ENCODE peak calls at places on chromosomes 1 and 21, in six cellular contexts. G, B, J, I, Y and X are unnamed samples.

GRCh38 chr1:2236695-2237677 is 8.9 kb downstream of the SKI start:
- DNase-seq in G (no peak), B (no peak), J (no peak), I (no peak), Y (no peak), X (no peak)

GRCh38 chr21:42193721-42194120 is 25.2 kb upstream of the ABCG1 start:
- DNase-seq in G (no peak), B (no peak), J (no peak), I (no peak), Y (no peak), X (no peak)

GRCh38 chr1:22601610-22602009 is 34.8 kb upstream of the C1QA start:
- DNase-seq in G (no peak), B (no peak), J (no peak), I (no peak), Y (no peak), X (no peak)

GRCh38 chr1:66788231-66788939 is 12.7 kb downstream of the INSL5 start:
- DNase-seq in G (no peak), B (no peak), J (no peak), I (no peak), Y (no peak), X (no peak)

GRCh38 chr1:236887081-236887480 is 92.0 kb downstream of the MTR start:
- DNase-seq in G (no peak), B (no peak), J (no peak), I (no peak), Y (no peak), X (no peak)

GRCh38 chr1:1788646-1789431 is 10.6 kb upstream of the NADK start:
- DNase-seq in G (peak; percentile 41), B (no peak), J (peak; percentile 64), I (no peak), Y (peak; percentile 33), X (no peak)

GRCh38 chr1:35361638-35362037 is 93.1 kb downstream of the ZMYM4 start:
- DNase-seq in G (no peak), B (no peak), J (no peak), I (no peak), Y (no peak), X (no peak)

GRCh38 chr1:117077267-117077666 is 17.1 kb downstream of the TTF2 start:
- DNase-seq in G (no peak), B (no peak), J (no peak), I (no peak), Y (no peak), X (no peak)

GRCh38 chr1:112532074-112532473 is 23.3 kb downstream of the WNT2B start:
- DNase-seq in G (no peak), B (no peak), J (no peak), I (no peak), Y (no peak), X (no peak)

GRCh38 chr1:203322480-203323179 is 17.3 kb downstream of the BTG2 start:
- DNase-seq in G (no peak), B (no peak), J (no peak), I (no peak), Y (no peak), X (no peak)
- TF ChIP-seq TAF1 in G (no peak), B (no peak), J (no peak), I (no peak), Y (no peak), X (no peak)

GRCh38 chr1:84300501-84300900 is 1.0 kb upstream of the SAMD13 start:
- DNase-seq in G (no peak), B (no peak), J (no peak), I (no peak), Y (no peak), X (no peak)
- TF ChIP-seq POLR2A in G (no peak), B (no peak), J (no peak), I (no peak), Y (no peak), X (no peak)

DNA sequence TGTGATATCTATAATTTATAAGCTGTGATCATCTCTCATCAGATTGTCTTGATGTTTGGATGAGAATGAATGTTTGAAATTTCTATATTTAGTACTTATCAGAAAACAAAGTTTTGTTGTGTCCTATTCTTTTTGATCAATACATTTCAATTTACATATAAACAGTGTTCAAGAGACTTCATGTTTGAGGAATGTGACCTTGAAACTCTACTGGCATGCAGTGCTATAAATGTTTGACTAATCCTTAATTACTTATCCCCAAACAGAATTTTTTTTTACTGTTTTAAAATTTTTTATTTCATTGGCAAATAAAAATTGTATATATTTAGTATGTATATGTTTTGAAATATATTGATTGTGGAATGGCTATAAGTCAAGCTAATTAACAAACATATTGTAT is 1.5 kb upstream of the PRKAA2 start:
- DNase-seq in G (no peak), B (no peak), J (no peak), I (no peak), Y (peak; percentile 44), X (no peak)
- TF ChIP-seq POLR2AphosphoS5 in G (no peak), B (no peak), J (no peak), I (no peak), Y (no peak), X (no peak)

DNA sequence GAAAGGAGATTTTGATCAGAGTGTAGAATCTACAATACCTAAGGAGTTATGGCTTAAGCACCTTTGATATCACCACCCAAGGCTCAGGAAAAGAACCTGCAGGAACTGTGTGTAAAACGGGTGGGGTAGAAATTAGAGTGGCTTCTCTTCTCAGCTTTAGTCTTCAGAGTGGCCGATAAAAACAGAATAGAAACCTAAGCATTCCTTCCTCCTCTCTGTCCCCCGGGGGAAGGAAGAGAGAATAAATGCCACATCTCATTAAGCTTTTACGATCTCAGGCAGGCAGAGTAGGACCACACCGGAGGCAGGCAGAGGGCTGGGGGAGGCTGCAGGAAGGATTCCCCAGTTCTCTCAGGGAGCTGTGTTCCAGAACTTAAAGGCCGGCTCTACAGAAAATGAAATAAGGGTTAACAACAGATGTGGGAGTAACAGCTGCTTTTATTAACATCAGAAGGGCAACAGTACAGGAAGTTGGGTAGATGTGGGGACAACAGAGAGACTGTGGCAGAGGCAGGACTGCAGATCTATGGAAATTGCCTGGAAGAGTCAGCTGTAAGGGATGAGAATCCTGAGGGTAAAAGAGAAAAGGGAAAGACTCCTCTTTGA is 24.5 kb upstream of the MEF2D start:
- DNase-seq in G (no peak), B (no peak), J (no peak), I (no peak), Y (no peak), X (no peak)
- TF ChIP-seq TAF1 in G (no peak), B (no peak), J (no peak), I (no peak), Y (no peak), X (no peak)